ENCODE peak calls at places on chromosomes 6 and 20, in eight cellular contexts. T, Y, M, E, D, Q, N and C are unnamed samples.

GRCh38 chr6:16413399-16413798 is 175.0 kb downstream of the GMPR start:
- DNase-seq in T (no peak), Y (no peak), M (no peak), E (no peak), D (no peak), Q (no peak), N (peak), C (no peak)

GRCh38 chr6:38116248-38116647 is 296.7 kb downstream of the ZFAND3 start:
- DNase-seq in T (no peak), Y (no peak), M (no peak), E (no peak), D (no peak), Q (no peak), N (no peak), C (no peak)

GRCh38 chr6:159875194-159875593 is 15.6 kb upstream of the MAS1 start:
- DNase-seq in T (no peak), Y (no peak), M (no peak), E (no peak), D (no peak), Q (no peak), N (peak), C (no peak)

GRCh38 chr20:62943396-62943795 is 5.4 kb downstream of the GID8 start:
- DNase-seq in T (no peak), Y (no peak), M (no peak), E (no peak), D (peak), Q (no peak), N (no peak), C (no peak)

GRCh38 chr6:161526794-161527193 is 252.9 kb upstream of the AGPAT4 start:
- DNase-seq in T (no peak), Y (no peak), M (no peak), E (no peak), D (no peak), Q (no peak), N (no peak), C (no peak)

GRCh38 chr6:117444600-117444999 is 18.9 kb upstream of the ROS1 start:
- DNase-seq in T (no peak), Y (no peak), M (peak), E (peak), D (no peak), Q (no peak), N (no peak), C (peak)

GRCh38 chr20:43853174-43853803 is 61.4 kb upstream of the TOX2 start:
- DNase-seq in T (peak), Y (no peak), M (no peak), E (no peak), D (no peak), Q (no peak), N (no peak), C (peak)

GRCh38 chr6:158589371-158589770 is 29.5 kb downstream of the TMEM181 start:
- DNase-seq in T (no peak), Y (no peak), M (no peak), E (no peak), D (no peak), Q (no peak), N (no peak), C (no peak)

DNA sequence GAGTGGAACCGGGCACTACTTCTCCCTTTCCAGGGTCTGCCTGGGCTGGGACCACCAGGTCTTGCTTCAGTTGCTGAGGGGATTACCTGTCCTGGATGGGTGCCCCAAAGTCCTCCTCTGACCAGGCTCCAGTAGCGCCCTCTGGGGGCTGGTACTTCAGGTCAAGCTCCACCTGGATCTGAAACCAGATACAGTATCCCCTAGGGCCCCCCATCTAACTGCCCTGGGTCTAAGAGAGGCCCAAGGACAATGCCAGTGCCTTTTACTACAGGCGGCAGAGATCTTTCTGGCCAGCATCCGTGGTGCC is 11.2 kb upstream of the SPAG4 start:
- DNase-seq in T (no peak), Y (peak), M (no peak), E (peak), D (peak), Q (peak), N (peak), C (no peak)
- TF ChIP-seq CTCF in T (peak), Y (peak), M (peak), E (peak), D (peak), Q (peak), N (peak), C (peak)

GRCh38 chr6:157033428-157034140 is 256.4 kb downstream of the ARID1B start:
- DNase-seq in T (peak), Y (no peak), M (no peak), E (no peak), D (no peak), Q (no peak), N (no peak), C (no peak)
- H3K4me3 ChIP-seq in T (peak), Y (peak), M (peak), E (no peak), D (peak), Q (peak), N (peak), C (peak)

DNA sequence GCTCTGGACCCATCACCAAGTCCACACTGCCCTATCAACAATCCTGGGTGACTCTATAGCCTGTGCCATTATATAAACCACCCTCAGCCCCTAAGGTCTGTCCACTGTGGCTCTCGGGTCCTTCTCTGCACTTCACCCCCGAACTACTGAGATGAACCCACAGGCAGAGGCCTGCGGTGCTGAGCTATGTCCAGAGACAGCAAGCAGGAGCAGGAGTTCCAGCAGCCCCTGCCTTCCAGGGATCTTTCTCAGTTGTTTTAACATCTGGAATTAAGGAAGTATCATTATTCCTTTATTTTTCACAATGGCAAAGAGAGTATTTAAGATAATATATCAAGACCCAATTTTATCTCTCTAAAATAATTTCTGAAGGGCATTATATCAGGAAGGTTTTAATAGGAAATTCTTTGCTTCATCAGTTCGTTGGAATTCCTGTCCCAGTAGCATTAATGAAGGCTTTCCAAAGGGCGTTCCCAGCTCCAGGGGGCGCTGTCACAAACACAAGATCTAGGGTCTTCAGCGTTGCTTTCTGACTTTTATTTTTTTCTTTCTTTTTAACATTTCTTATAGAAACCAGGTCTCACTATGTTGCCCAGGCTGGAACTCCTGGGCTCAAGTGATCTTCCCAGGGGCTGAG is 27.3 kb downstream of the RRBP1 start:
- DNase-seq in T (peak), Y (peak), M (no peak), E (no peak), D (no peak), Q (no peak), N (no peak), C (peak)
- TF ChIP-seq CTCF in T (peak), Y (peak), M (peak), E (peak), D (peak), Q (peak), N (no peak), C (peak)

GRCh38 chr6:87756858-87757257 is 54.8 kb upstream of the AKIRIN2 start:
- DNase-seq in T (peak), Y (no peak), M (peak), E (peak), D (no peak), Q (no peak), N (peak), C (peak)

GRCh38 chr6:87753131-87753685 is 51.2 kb upstream of the AKIRIN2 start:
- DNase-seq in T (no peak), Y (no peak), M (no peak), E (no peak), D (no peak), Q (no peak), N (no peak), C (no peak)

GRCh38 chr6:87754828-87755227 is 52.8 kb upstream of the AKIRIN2 start:
- DNase-seq in T (no peak), Y (no peak), M (no peak), E (peak), D (no peak), Q (no peak), N (peak), C (no peak)

GRCh38 chr6:87757792-87758191 is 55.8 kb upstream of the AKIRIN2 start:
- DNase-seq in T (no peak), Y (no peak), M (no peak), E (no peak), D (no peak), Q (no peak), N (no peak), C (no peak)

DNA sequence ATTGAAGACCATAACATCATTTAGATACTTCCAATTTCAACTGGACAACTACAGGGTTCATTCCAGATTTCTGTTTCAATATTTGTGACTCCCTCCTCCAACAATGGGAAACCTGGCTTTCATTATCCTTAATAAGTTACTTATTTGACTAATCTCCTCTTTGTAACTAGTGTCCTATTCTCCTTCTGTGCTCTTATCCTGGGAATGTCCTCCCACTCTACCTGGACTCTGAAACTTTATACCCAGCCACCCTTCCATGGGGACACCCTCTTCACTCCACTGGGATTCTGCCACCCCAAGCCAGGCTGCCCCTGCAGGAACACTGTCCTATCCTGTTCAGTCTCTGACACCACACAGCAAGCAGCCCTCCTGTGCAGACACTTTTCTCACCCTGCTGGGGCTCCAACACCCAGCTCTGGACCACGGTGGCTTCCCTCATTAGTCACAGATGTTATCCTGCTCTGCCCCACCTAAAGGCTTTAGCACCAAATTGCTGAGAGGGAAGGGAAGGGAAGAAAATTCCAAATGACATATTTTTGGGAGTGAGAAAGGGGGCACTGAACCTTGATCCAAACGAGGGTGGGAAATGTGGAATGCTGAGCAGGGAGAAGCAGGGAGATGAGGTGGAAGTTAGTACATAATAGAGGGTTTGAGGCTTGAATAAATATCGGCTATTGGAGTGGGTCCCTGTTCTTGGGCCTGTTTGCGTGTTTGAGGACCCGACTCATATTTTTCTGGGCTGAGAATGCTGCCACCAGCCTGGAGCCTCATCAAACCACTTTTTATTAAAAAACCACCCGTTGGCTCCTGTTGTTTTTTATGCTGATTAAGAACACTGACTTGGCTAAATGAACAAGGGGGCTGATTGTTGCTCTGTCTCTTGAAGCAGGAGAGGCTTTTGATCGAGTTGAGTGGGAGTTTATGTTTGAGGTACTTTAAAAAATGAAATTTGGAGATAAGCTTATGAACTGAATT is 54.0 kb upstream of the AKIRIN2 start:
- DNase-seq in T (peak), Y (no peak), M (no peak), E (peak), D (no peak), Q (no peak), N (peak), C (peak)
- H3K4me3 ChIP-seq in T (no peak), Y (no peak), M (no peak), E (no peak), D (no peak), Q (no peak), N (no peak), C (no peak)

GRCh38 chr6:36545767-36546663 is 1.3 kb downstream of the STK38 start:
- DNase-seq in T (peak), Y (peak), M (no peak), E (peak), D (no peak), Q (no peak), N (peak), C (peak)

GRCh38 chr6:36547646-36548400 is 544 bp upstream of the STK38 start:
- DNase-seq in T (no peak), Y (no peak), M (no peak), E (peak), D (no peak), Q (no peak), N (no peak), C (no peak)

GRCh38 chr6:36546664-36546957 is 668 bp downstream of the STK38 start:
- DNase-seq in T (peak), Y (no peak), M (no peak), E (no peak), D (no peak), Q (no peak), N (no peak), C (no peak)

GRCh38 chr6:36548401-36548743 is 1.1 kb upstream of the STK38 start:
- DNase-seq in T (no peak), Y (no peak), M (no peak), E (no peak), D (no peak), Q (no peak), N (no peak), C (no peak)

GRCh38 chr6:36546958-36547645 is at the start of gene STK38:
- DNase-seq in T (peak), Y (peak), M (peak), E (peak), D (peak), Q (peak), N (peak), C (peak)
- TF ChIP-seq CTCF in T (peak), Y (no peak), M (peak), E (no peak), D (no peak), Q (no peak), N (peak), C (no peak)

GRCh38 chr6:36340671-36341454 is 4.2 kb upstream of the BNIP5 start:
- DNase-seq in T (peak), Y (peak), M (no peak), E (peak), D (peak), Q (peak), N (peak), C (peak)
- H3K4me3 ChIP-seq in T (no peak), Y (peak), M (peak), E (no peak), D (no peak), Q (peak), N (no peak), C (no peak)

DNA sequence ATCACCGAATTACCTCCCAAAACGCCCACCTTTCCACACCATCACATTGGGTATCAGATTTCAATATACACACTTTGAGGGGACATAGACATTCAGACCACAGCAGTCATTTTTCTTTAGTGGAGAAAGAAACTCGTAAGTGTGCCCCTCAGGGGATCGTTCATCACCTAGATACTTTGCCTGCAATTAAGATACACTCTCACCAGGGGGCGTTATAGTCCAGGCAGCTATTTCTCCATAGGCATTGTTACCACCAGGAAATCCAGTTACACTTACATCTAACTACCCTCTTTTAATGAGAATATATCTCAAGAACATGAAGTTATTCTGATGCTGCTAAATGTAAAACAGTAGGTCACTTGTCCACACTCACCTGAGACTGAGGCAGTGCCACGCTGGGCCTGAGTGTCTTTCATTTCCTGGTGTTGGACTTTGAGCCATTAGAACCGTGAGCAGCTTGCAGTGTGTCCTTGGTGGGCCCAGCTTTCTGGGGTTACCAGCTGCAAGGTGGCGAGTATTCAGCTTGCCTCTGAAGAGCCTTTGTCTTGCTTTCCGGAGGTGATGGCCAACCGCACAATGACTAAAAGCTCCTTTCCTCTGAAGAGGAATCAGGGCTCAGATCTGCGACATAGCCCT is 35.1 kb upstream of the UNC93A start:
- DNase-seq in T (no peak), Y (no peak), M (no peak), E (peak), D (no peak), Q (no peak), N (no peak), C (no peak)
- TF ChIP-seq CTCF in T (no peak), Y (no peak), M (no peak), E (peak), D (no peak), Q (peak), N (no peak), C (no peak)

GRCh38 chr6:138454976-138455706 is 44.2 kb downstream of the NHSL1 start:
- DNase-seq in T (no peak), Y (peak), M (no peak), E (no peak), D (no peak), Q (no peak), N (peak), C (peak)

GRCh38 chr6:138456393-138456775 is 42.9 kb downstream of the NHSL1 start:
- DNase-seq in T (no peak), Y (no peak), M (no peak), E (no peak), D (no peak), Q (no peak), N (no peak), C (no peak)

GRCh38 chr6:138450445-138450844 is 46.4 kb downstream of the HEBP2 start:
- DNase-seq in T (no peak), Y (no peak), M (no peak), E (no peak), D (no peak), Q (no peak), N (peak), C (no peak)

GRCh38 chr6:138451043-138451442 is 47.0 kb downstream of the HEBP2 start:
- DNase-seq in T (no peak), Y (no peak), M (no peak), E (no peak), D (no peak), Q (no peak), N (no peak), C (no peak)

DNA sequence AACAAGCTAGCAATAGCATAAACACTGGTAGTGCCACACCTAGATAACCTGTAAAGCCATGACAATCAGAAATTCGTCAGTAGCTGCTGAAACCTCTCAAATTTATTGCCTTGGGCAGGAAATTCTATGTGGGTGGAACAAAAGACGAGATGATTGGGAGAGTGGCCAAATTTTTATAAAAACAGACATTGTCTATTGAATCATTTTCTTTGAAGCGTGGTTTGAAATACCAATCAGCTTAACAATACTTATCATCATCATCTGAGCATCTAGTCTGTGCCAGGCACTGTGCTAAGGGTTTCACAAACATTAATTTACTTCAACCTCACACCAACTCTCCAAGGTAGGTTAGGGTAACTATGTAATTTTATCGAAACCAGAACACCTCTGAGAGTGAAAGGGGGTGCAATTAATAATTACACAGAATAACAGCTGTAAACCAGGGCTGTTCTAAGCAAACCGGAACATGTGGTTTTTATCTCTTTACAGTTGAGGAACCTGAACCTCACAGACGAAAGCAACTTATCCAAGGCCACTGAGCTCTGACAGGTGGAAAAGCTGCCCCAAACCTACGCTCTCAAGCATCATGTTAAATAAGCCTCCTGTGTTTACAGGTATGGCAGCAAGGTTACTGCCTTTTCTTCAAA is 43.4 kb downstream of the NHSL1 start:
- DNase-seq in T (peak), Y (no peak), M (no peak), E (no peak), D (no peak), Q (no peak), N (peak), C (peak)
- H3K4me3 ChIP-seq in T (no peak), Y (no peak), M (no peak), E (no peak), D (peak), Q (no peak), N (no peak), C (no peak)